ENCODE peak calls at places on chromosome 7, in seven cellular contexts. One of them, this sample, is unnamed.

GRCh38 chr7:32290015-32290414 is 200.2 kb downstream of the LSM5 start:
- DNase-seq in sigmoid colon: peak; percentile 75
- DNase-seq in osteoblast: no peak
- DNase-seq in IMR-90: no peak
- DNase-seq in fibroblast of lung: no peak
- DNase-seq in adrenal gland: no peak
- DNase-seq in transverse colon: no peak
- DNase-seq in this sample: peak; percentile 62

GRCh38 chr7:158723266-158723665 is 18.7 kb upstream of the NCAPG2 start:
- DNase-seq in IMR-90: no peak
- DNase-seq in osteoblast: no peak
- DNase-seq in transverse colon: no peak
- DNase-seq in sigmoid colon: no peak
- DNase-seq in fibroblast of lung: no peak
- DNase-seq in adrenal gland: no peak
- DNase-seq in this sample: no peak

GRCh38 chr7:5638994-5639393 is 142.5 kb downstream of the RNF216 start:
- DNase-seq in sigmoid colon: no peak
- DNase-seq in adrenal gland: no peak
- DNase-seq in IMR-90: peak; percentile 50
- DNase-seq in transverse colon: no peak
- DNase-seq in fibroblast of lung: peak; percentile 48
- DNase-seq in osteoblast: peak; percentile 44
- DNase-seq in this sample: no peak

GRCh38 chr7:112874909-112875308 is 84.7 kb upstream of the TMEM168 start:
- DNase-seq in sigmoid colon: no peak
- DNase-seq in fibroblast of lung: peak; percentile 49
- DNase-seq in osteoblast: no peak
- DNase-seq in IMR-90: no peak
- DNase-seq in adrenal gland: no peak
- DNase-seq in transverse colon: no peak
- DNase-seq in this sample: no peak

GRCh38 chr7:46757006-46757405 is 824.9 kb downstream of the TNS3 start:
- DNase-seq in fibroblast of lung: no peak
- DNase-seq in transverse colon: no peak
- DNase-seq in IMR-90: no peak
- DNase-seq in osteoblast: no peak
- DNase-seq in adrenal gland: no peak
- DNase-seq in sigmoid colon: no peak
- DNase-seq in this sample: no peak

GRCh38 chr7:40604601-40605438 is 470.0 kb downstream of the SUGCT start:
- DNase-seq in IMR-90: peak; percentile 52
- DNase-seq in transverse colon: peak; percentile 22
- DNase-seq in adrenal gland: peak; percentile 65
- DNase-seq in osteoblast: peak; percentile 34
- DNase-seq in sigmoid colon: peak; percentile 60
- DNase-seq in fibroblast of lung: peak; percentile 65
- DNase-seq in this sample: peak; percentile 21

GRCh38 chr7:27191716-27192545 is 6.9 kb upstream of the HOXA11 start:
- DNase-seq in IMR-90: no peak
- DNase-seq in adrenal gland: no peak
- DNase-seq in fibroblast of lung: no peak
- DNase-seq in sigmoid colon: peak; percentile 91
- DNase-seq in transverse colon: peak; percentile 48
- DNase-seq in osteoblast: no peak
- DNase-seq in this sample: no peak

GRCh38 chr7:25802057-25802456 is 349.9 kb upstream of the NFE2L3 start:
- DNase-seq in transverse colon: no peak
- DNase-seq in osteoblast: no peak
- DNase-seq in fibroblast of lung: no peak
- DNase-seq in IMR-90: no peak
- DNase-seq in sigmoid colon: no peak
- DNase-seq in adrenal gland: no peak
- DNase-seq in this sample: no peak

GRCh38 chr7:93016085-93016471 is 101.7 kb downstream of the SAMD9 start:
- DNase-seq in fibroblast of lung: peak; percentile 42
- DNase-seq in adrenal gland: no peak
- DNase-seq in sigmoid colon: no peak
- DNase-seq in transverse colon: peak; percentile 38
- DNase-seq in IMR-90: peak; percentile 45
- DNase-seq in osteoblast: no peak
- DNase-seq in this sample: no peak

GRCh38 chr7:139731802-139732470 is 45.9 kb downstream of the HIPK2 start:
- DNase-seq in transverse colon: peak; percentile 89
- DNase-seq in fibroblast of lung: peak; percentile 83
- DNase-seq in IMR-90: peak; percentile 83
- DNase-seq in sigmoid colon: peak; percentile 93
- DNase-seq in adrenal gland: peak; percentile 94
- DNase-seq in osteoblast: peak; percentile 69
- DNase-seq in this sample: peak; percentile 85

GRCh38 chr7:95027181-95027872 is 119.9 kb downstream of the PPP1R9A start:
- DNase-seq in osteoblast: no peak
- DNase-seq in sigmoid colon: no peak
- DNase-seq in transverse colon: peak; percentile 18
- DNase-seq in adrenal gland: no peak
- DNase-seq in fibroblast of lung: no peak
- DNase-seq in IMR-90: no peak
- DNase-seq in this sample: no peak

GRCh38 chr7:20064974-20065862 is 152.0 kb downstream of the MACC1 start:
- DNase-seq in adrenal gland: no peak
- DNase-seq in IMR-90: peak; percentile 12
- DNase-seq in transverse colon: no peak
- DNase-seq in sigmoid colon: no peak
- DNase-seq in osteoblast: peak; percentile 75
- DNase-seq in fibroblast of lung: peak; percentile 98
- DNase-seq in this sample: no peak

GRCh38 chr7:123143206-123143605 is 56.6 kb downstream of the SLC13A1 start:
- DNase-seq in transverse colon: no peak
- DNase-seq in IMR-90: no peak
- DNase-seq in sigmoid colon: no peak
- DNase-seq in osteoblast: peak; percentile 8
- DNase-seq in fibroblast of lung: no peak
- DNase-seq in adrenal gland: no peak
- DNase-seq in this sample: no peak

GRCh38 chr7:66258409-66258808 is 53.3 kb downstream of the TPST1 start:
- DNase-seq in IMR-90: no peak
- DNase-seq in adrenal gland: no peak
- DNase-seq in sigmoid colon: no peak
- DNase-seq in osteoblast: no peak
- DNase-seq in transverse colon: no peak
- DNase-seq in fibroblast of lung: peak; percentile 69
- DNase-seq in this sample: no peak

GRCh38 chr7:29289156-29290021 is 94.8 kb downstream of the CHN2 start:
- DNase-seq in osteoblast: no peak
- DNase-seq in adrenal gland: no peak
- DNase-seq in fibroblast of lung: peak; percentile 73
- DNase-seq in IMR-90: no peak
- DNase-seq in sigmoid colon: no peak
- DNase-seq in transverse colon: peak; percentile 12
- DNase-seq in this sample: peak; percentile 22

GRCh38 chr7:73520673-73521635 is 1.1 kb downstream of the BAZ1B start:
- DNase-seq in fibroblast of lung: peak; percentile 21
- DNase-seq in adrenal gland: peak; percentile 25
- DNase-seq in transverse colon: no peak
- DNase-seq in osteoblast: peak; percentile 87
- DNase-seq in sigmoid colon: no peak
- DNase-seq in IMR-90: peak; percentile 30
- DNase-seq in this sample: no peak

GRCh38 chr7:155377071-155377836 is 79.6 kb downstream of the INSIG1 start:
- DNase-seq in fibroblast of lung: no peak
- DNase-seq in sigmoid colon: no peak
- DNase-seq in transverse colon: no peak
- DNase-seq in IMR-90: no peak
- DNase-seq in osteoblast: peak; percentile 85
- DNase-seq in adrenal gland: no peak
- DNase-seq in this sample: no peak

GRCh38 chr7:99768471-99768870 is 15.5 kb downstream of the CYP3A4 start:
- DNase-seq in adrenal gland: no peak
- DNase-seq in transverse colon: no peak
- DNase-seq in IMR-90: no peak
- DNase-seq in sigmoid colon: no peak
- DNase-seq in fibroblast of lung: no peak
- DNase-seq in osteoblast: no peak
- DNase-seq in this sample: no peak

GRCh38 chr7:140003913-140004382 is 58.8 kb downstream of the PARP12 start:
- DNase-seq in IMR-90: peak; percentile 75
- DNase-seq in sigmoid colon: no peak
- DNase-seq in transverse colon: peak; percentile 19
- DNase-seq in osteoblast: peak; percentile 93
- DNase-seq in adrenal gland: no peak
- DNase-seq in fibroblast of lung: peak; percentile 51
- DNase-seq in this sample: no peak

GRCh38 chr7:101743995-101744360 is 73.4 kb upstream of the CUX1 start:
- DNase-seq in osteoblast: peak; percentile 64
- DNase-seq in sigmoid colon: no peak
- DNase-seq in adrenal gland: no peak
- DNase-seq in transverse colon: peak; percentile 34
- DNase-seq in IMR-90: no peak
- DNase-seq in fibroblast of lung: no peak
- DNase-seq in this sample: no peak

GRCh38 chr7:112167144-112167543 is 39.1 kb downstream of the DOCK4 start:
- DNase-seq in sigmoid colon: no peak
- DNase-seq in IMR-90: no peak
- DNase-seq in osteoblast: no peak
- DNase-seq in adrenal gland: no peak
- DNase-seq in transverse colon: no peak
- DNase-seq in fibroblast of lung: no peak
- DNase-seq in this sample: no peak

GRCh38 chr7:362416-363096 is 72.6 kb downstream of the FOXL3 start:
- DNase-seq in osteoblast: no peak
- DNase-seq in sigmoid colon: peak; percentile 63
- DNase-seq in fibroblast of lung: no peak
- DNase-seq in adrenal gland: no peak
- DNase-seq in transverse colon: peak; percentile 39
- DNase-seq in IMR-90: peak; percentile 4
- DNase-seq in this sample: peak; percentile 22

GRCh38 chr7:88253640-88254039 is 33.8 kb upstream of the SRI start:
- DNase-seq in fibroblast of lung: no peak
- DNase-seq in adrenal gland: no peak
- DNase-seq in transverse colon: no peak
- DNase-seq in osteoblast: no peak
- DNase-seq in sigmoid colon: no peak
- DNase-seq in IMR-90: no peak
- DNase-seq in this sample: no peak
- H3K4me1 ChIP-seq in fibroblast of lung: no peaks in the 10 kb centered on the region
- H3K4me1 ChIP-seq in adrenal gland: no peaks in the 10 kb centered on the region
- H3K4me1 ChIP-seq in transverse colon: no peaks in the 10 kb centered on the region
- H3K4me1 ChIP-seq in osteoblast: no peaks in the 10 kb centered on the region
- H3K4me1 ChIP-seq in sigmoid colon: no peaks in the 10 kb centered on the region
- H3K4me1 ChIP-seq in IMR-90: no peaks in the 10 kb centered on the region
- H3K4me1 ChIP-seq in this sample: no peaks in the 10 kb centered on the region

GRCh38 chr7:128704909-128705308 is 32.8 kb downstream of the GARIN1A start:
- DNase-seq in adrenal gland: no peak
- DNase-seq in osteoblast: no peak
- DNase-seq in sigmoid colon: no peak
- DNase-seq in transverse colon: no peak
- DNase-seq in fibroblast of lung: no peak
- DNase-seq in IMR-90: no peak
- DNase-seq in this sample: no peak

GRCh38 chr7:128699895-128700294 is 27.8 kb downstream of the GARIN1A start:
- DNase-seq in IMR-90: no peak
- DNase-seq in osteoblast: no peak
- DNase-seq in adrenal gland: no peak
- DNase-seq in transverse colon: no peak
- DNase-seq in sigmoid colon: no peak
- DNase-seq in fibroblast of lung: no peak
- DNase-seq in this sample: no peak

GRCh38 chr7:128699196-128699712 is 27.2 kb downstream of the GARIN1A start:
- DNase-seq in sigmoid colon: no peak
- DNase-seq in IMR-90: no peak
- DNase-seq in transverse colon: no peak
- DNase-seq in fibroblast of lung: no peak
- DNase-seq in osteoblast: no peak
- DNase-seq in adrenal gland: no peak
- DNase-seq in this sample: no peak

GRCh38 chr7:128703605-128704004 is 31.5 kb downstream of the GARIN1A start:
- DNase-seq in IMR-90: peak; percentile 38
- DNase-seq in transverse colon: no peak
- DNase-seq in fibroblast of lung: no peak
- DNase-seq in sigmoid colon: no peak
- DNase-seq in adrenal gland: no peak
- DNase-seq in osteoblast: no peak
- DNase-seq in this sample: no peak

GRCh38 chr7:128701062-128701785 is 29.1 kb downstream of the GARIN1A start:
- DNase-seq in adrenal gland: no peak
- DNase-seq in IMR-90: no peak
- DNase-seq in fibroblast of lung: no peak
- DNase-seq in transverse colon: no peak
- DNase-seq in osteoblast: no peak
- DNase-seq in sigmoid colon: no peak
- DNase-seq in this sample: no peak
- H3K27me3 ChIP-seq in adrenal gland: peaks cover 19% of the 10 kb centered on the region
- H3K27me3 ChIP-seq in IMR-90: peaks cover 15% of the 10 kb centered on the region
- H3K27me3 ChIP-seq in fibroblast of lung: no peaks in the 10 kb centered on the region
- H3K27me3 ChIP-seq in transverse colon: peaks cover 57% of the 10 kb centered on the region
- H3K27me3 ChIP-seq in osteoblast: peaks cover 32% of the 10 kb centered on the region
- H3K27me3 ChIP-seq in sigmoid colon: peaks cover 44% of the 10 kb centered on the region
- H3K27me3 ChIP-seq in this sample: peaks cover 43% of the 10 kb centered on the region

GRCh38 chr7:149850716-149851115 is 12.5 kb downstream of the ZNF862 start:
- DNase-seq in fibroblast of lung: no peak
- DNase-seq in IMR-90: no peak
- DNase-seq in sigmoid colon: no peak
- DNase-seq in adrenal gland: no peak
- DNase-seq in transverse colon: no peak
- DNase-seq in osteoblast: no peak
- DNase-seq in this sample: no peak

GRCh38 chr7:149849174-149849573 is 11.0 kb downstream of the ZNF862 start:
- DNase-seq in sigmoid colon: no peak
- DNase-seq in IMR-90: no peak
- DNase-seq in transverse colon: no peak
- DNase-seq in osteoblast: peak; percentile 39
- DNase-seq in fibroblast of lung: no peak
- DNase-seq in adrenal gland: no peak
- DNase-seq in this sample: no peak

GRCh38 chr7:149853157-149853556 is 15.0 kb downstream of the ZNF862 start:
- DNase-seq in sigmoid colon: no peak
- DNase-seq in IMR-90: peak; percentile 7
- DNase-seq in transverse colon: no peak
- DNase-seq in fibroblast of lung: peak; percentile 86
- DNase-seq in adrenal gland: no peak
- DNase-seq in osteoblast: peak; percentile 73
- DNase-seq in this sample: no peak

GRCh38 chr7:149851449-149851848 is 13.3 kb downstream of the ZNF862 start:
- DNase-seq in transverse colon: no peak
- DNase-seq in adrenal gland: no peak
- DNase-seq in IMR-90: no peak
- DNase-seq in sigmoid colon: no peak
- DNase-seq in osteoblast: no peak
- DNase-seq in fibroblast of lung: no peak
- DNase-seq in this sample: no peak

GRCh38 chr7:149850007-149850594 is 11.9 kb downstream of the ZNF862 start:
- DNase-seq in adrenal gland: no peak
- DNase-seq in fibroblast of lung: peak; percentile 59
- DNase-seq in sigmoid colon: no peak
- DNase-seq in IMR-90: no peak
- DNase-seq in osteoblast: peak; percentile 39
- DNase-seq in transverse colon: no peak
- DNase-seq in this sample: no peak
- TF ChIP-seq CTCF in adrenal gland: no peak
- TF ChIP-seq CTCF in fibroblast of lung: no peak
- TF ChIP-seq CTCF in sigmoid colon: no peak
- TF ChIP-seq CTCF in IMR-90: no peak
- TF ChIP-seq CTCF in osteoblast: no peak
- TF ChIP-seq CTCF in transverse colon: no peak
- TF ChIP-seq CTCF in this sample: no peak

GRCh38 chr7:2819161-2819953 is 24.8 kb downstream of the GNA12 start:
- DNase-seq in IMR-90: no peak
- DNase-seq in adrenal gland: no peak
- DNase-seq in osteoblast: no peak
- DNase-seq in fibroblast of lung: no peak
- DNase-seq in sigmoid colon: no peak
- DNase-seq in transverse colon: no peak
- DNase-seq in this sample: no peak
- H3K4me1 ChIP-seq in IMR-90: peaks cover 47% of the 10 kb centered on the region
- H3K4me1 ChIP-seq in adrenal gland: peaks cover 24% of the 10 kb centered on the region
- H3K4me1 ChIP-seq in osteoblast: peaks cover 43% of the 10 kb centered on the region
- H3K4me1 ChIP-seq in fibroblast of lung: peaks cover 38% of the 10 kb centered on the region
- H3K4me1 ChIP-seq in sigmoid colon: peaks cover 70% of the 10 kb centered on the region
- H3K4me1 ChIP-seq in transverse colon: peaks cover 14% of the 10 kb centered on the region
- H3K4me1 ChIP-seq in this sample: peaks cover 73% of the 10 kb centered on the region

This sample was measured in heart right ventricle.